ENCODE peak calls at places on chromosomes 16 and 17, in nine cellular contexts. J, I, V, X, T, P, U, D and R are unnamed samples. For H3K4me1 and H3K36me3, the result is how much of the 10 kb centered on the place peaks cover.

GRCh38 chr16:48330847-48331204 is 54.4 kb downstream of the SIAH1 start:
- DNase-seq in J (no peak), I (no peak), V (no peak), X (no peak), T (no peak), P (no peak), U (no peak), D (no peak), R (no peak)

GRCh38 chr16:17939723-17940122 is 396.8 kb downstream of the NPIPA8 start:
- DNase-seq in J (no peak), I (no peak), V (no peak), X (no peak), T (no peak), P (no peak), U (no peak), D (no peak), R (no peak)

GRCh38 chr17:67401106-67401505 is 24.0 kb downstream of the PITPNC1 start:
- DNase-seq in J (no peak), I (no peak), V (no peak), X (no peak), T (no peak), P (no peak), U (no peak), D (no peak), R (no peak)

GRCh38 chr17:83125515-83126274 is 46.3 kb downstream of the METRNL start:
- DNase-seq in J (no peak), I (no peak), V (no peak), X (no peak), T (peak), P (peak), U (no peak), D (no peak), R (peak)

GRCh38 chr17:39600469-39601009 is 7.2 kb downstream of the NEUROD2 start:
- DNase-seq in J (no peak), I (no peak), V (no peak), X (no peak), T (no peak), P (no peak), U (no peak), D (peak), R (no peak)

GRCh38 chr16:4702466-4702808 is 9.1 kb downstream of the NUDT16L1 start:
- DNase-seq in J (no peak), I (no peak), V (no peak), X (no peak), T (no peak), P (no peak), U (no peak), D (no peak), R (no peak)

GRCh38 chr16:89138513-89138795 is 33.1 kb upstream of the CDH15 start:
- DNase-seq in J (no peak), I (no peak), V (no peak), X (peak), T (no peak), P (no peak), U (no peak), D (no peak), R (no peak)

GRCh38 chr17:37458805-37459204 is 30.9 kb upstream of the DUSP14 start:
- DNase-seq in J (no peak), I (no peak), V (no peak), X (no peak), T (no peak), P (no peak), U (no peak), D (no peak), R (no peak)

GRCh38 chr16:78242231-78242630 is 142.8 kb downstream of the WWOX start:
- DNase-seq in J (no peak), I (no peak), V (no peak), X (no peak), T (no peak), P (no peak), U (peak), D (no peak), R (no peak)

GRCh38 chr17:10713336-10713735 is 15.9 kb downstream of the ADPRM start:
- DNase-seq in J (no peak), I (no peak), V (no peak), X (no peak), T (no peak), P (no peak), U (no peak), D (no peak), R (no peak)

GRCh38 chr17:17043668-17044226 is 1.5 kb downstream of the MPRIP start:
- DNase-seq in J (no peak), I (no peak), V (peak), X (no peak), T (no peak), P (no peak), U (no peak), D (no peak), R (peak)

GRCh38 chr17:80864751-80865150 is 126.9 kb upstream of the CHMP6 start:
- DNase-seq in J (no peak), I (no peak), V (no peak), X (no peak), T (no peak), P (no peak), U (no peak), D (no peak), R (no peak)

GRCh38 chr17:48729335-48730239 is 1.0 kb upstream of the HOXB13 start:
- DNase-seq in J (no peak), I (peak), V (no peak), X (no peak), T (no peak), P (no peak), U (no peak), D (no peak), R (no peak)

GRCh38 chr17:28397687-28398279 is 8.2 kb downstream of the SLC46A1 start:
- DNase-seq in J (no peak), I (no peak), V (no peak), X (no peak), T (no peak), P (no peak), U (no peak), D (no peak), R (no peak)
- H3K4me1 ChIP-seq in J (under half), I (under half), V (under half), X (under half), T (under half), P (under half), U (under half), D (under half), R (under half)

GRCh38 chr16:54936086-54936978 is 5.7 kb downstream of the IRX5 start:
- DNase-seq in J (no peak), I (no peak), V (peak), X (no peak), T (no peak), P (no peak), U (peak), D (no peak), R (no peak)

GRCh38 chr16:54937673-54938350 is 7.1 kb downstream of the IRX5 start:
- DNase-seq in J (no peak), I (no peak), V (no peak), X (no peak), T (no peak), P (no peak), U (no peak), D (no peak), R (no peak)

GRCh38 chr16:54935411-54936085 is 4.9 kb downstream of the IRX5 start:
- DNase-seq in J (no peak), I (no peak), V (no peak), X (no peak), T (no peak), P (no peak), U (no peak), D (no peak), R (no peak)

GRCh38 chr16:54938351-54939346 is 8.0 kb downstream of the IRX5 start:
- DNase-seq in J (no peak), I (no peak), V (no peak), X (no peak), T (no peak), P (no peak), U (peak), D (no peak), R (no peak)

GRCh38 chr16:54936979-54937672 is 6.5 kb downstream of the IRX5 start:
- DNase-seq in J (no peak), I (no peak), V (peak), X (no peak), T (peak), P (no peak), U (peak), D (no peak), R (no peak)
- H3K4me3 ChIP-seq in J (no peak), I (no peak), V (peak), X (peak), T (peak), P (peak), U (peak), D (no peak), R (no peak)

GRCh38 chr16:19269098-19269497 is 16.4 kb upstream of the CLEC19A start:
- DNase-seq in J (no peak), I (no peak), V (no peak), X (no peak), T (no peak), P (no peak), U (no peak), D (no peak), R (no peak)

GRCh38 chr16:19266774-19267173 is 18.8 kb upstream of the CLEC19A start:
- DNase-seq in J (no peak), I (no peak), V (no peak), X (no peak), T (no peak), P (no peak), U (no peak), D (no peak), R (no peak)

GRCh38 chr16:19264123-19264673 is 21.3 kb upstream of the CLEC19A start:
- DNase-seq in J (no peak), I (no peak), V (no peak), X (no peak), T (no peak), P (no peak), U (no peak), D (no peak), R (no peak)

GRCh38 chr16:19265531-19265930 is 20.0 kb upstream of the CLEC19A start:
- DNase-seq in J (no peak), I (no peak), V (no peak), X (no peak), T (no peak), P (no peak), U (no peak), D (no peak), R (no peak)
- H3K36me3 ChIP-seq in J (under half), I (under half), V (under half), X (under half), T (under half), P (under half), U (under half), D (under half), R (under half)

GRCh38 chr17:349666-350065 is 2.9 kb downstream of the RPH3AL start:
- DNase-seq in J (no peak), I (no peak), V (no peak), X (no peak), T (no peak), P (no peak), U (no peak), D (no peak), R (peak)

GRCh38 chr17:351436-351713 is 1.2 kb downstream of the RPH3AL start:
- DNase-seq in J (no peak), I (no peak), V (no peak), X (no peak), T (no peak), P (no peak), U (no peak), D (no peak), R (no peak)

GRCh38 chr17:352421-353212 is at the start of gene RPH3AL:
- DNase-seq in J (no peak), I (no peak), V (peak), X (peak), T (no peak), P (no peak), U (no peak), D (peak), R (peak)

GRCh38 chr17:351875-352420 is 659 bp downstream of the RPH3AL start:
- DNase-seq in J (no peak), I (no peak), V (no peak), X (no peak), T (no peak), P (no peak), U (no peak), D (peak), R (peak)

GRCh38 chr17:350706-351435 is 1.7 kb downstream of the RPH3AL start:
- DNase-seq in J (no peak), I (no peak), V (no peak), X (peak), T (peak), P (no peak), U (peak), D (peak), R (peak)
- H3K4me1 ChIP-seq in J (under half), I (under half), V (under half), X (under half), T (under half), P (under half), U (under half), D (half or more), R (under half)

GRCh38 chr17:29032067-29032551 is 10.8 kb upstream of the PIPOX start:
- DNase-seq in J (no peak), I (no peak), V (no peak), X (no peak), T (no peak), P (no peak), U (no peak), D (no peak), R (no peak)
- H3K4me3 ChIP-seq in J (no peak), I (no peak), V (no peak), X (no peak), T (no peak), P (no peak), U (no peak), D (no peak), R (no peak)

GRCh38 chr16:87829123-87829980 is 40.0 kb downstream of the SLC7A5 start:
- DNase-seq in J (no peak), I (no peak), V (no peak), X (no peak), T (no peak), P (peak), U (no peak), D (no peak), R (no peak)

GRCh38 chr16:87831421-87832136 is 37.7 kb downstream of the SLC7A5 start:
- DNase-seq in J (no peak), I (no peak), V (no peak), X (no peak), T (no peak), P (peak), U (no peak), D (no peak), R (no peak)

GRCh38 chr16:87832137-87832527 is 37.2 kb downstream of the SLC7A5 start:
- DNase-seq in J (no peak), I (no peak), V (no peak), X (no peak), T (no peak), P (no peak), U (no peak), D (no peak), R (no peak)

GRCh38 chr16:87829988-87830672 is 39.2 kb downstream of the SLC7A5 start:
- DNase-seq in J (no peak), I (no peak), V (no peak), X (no peak), T (no peak), P (peak), U (no peak), D (no peak), R (no peak)

DNA sequence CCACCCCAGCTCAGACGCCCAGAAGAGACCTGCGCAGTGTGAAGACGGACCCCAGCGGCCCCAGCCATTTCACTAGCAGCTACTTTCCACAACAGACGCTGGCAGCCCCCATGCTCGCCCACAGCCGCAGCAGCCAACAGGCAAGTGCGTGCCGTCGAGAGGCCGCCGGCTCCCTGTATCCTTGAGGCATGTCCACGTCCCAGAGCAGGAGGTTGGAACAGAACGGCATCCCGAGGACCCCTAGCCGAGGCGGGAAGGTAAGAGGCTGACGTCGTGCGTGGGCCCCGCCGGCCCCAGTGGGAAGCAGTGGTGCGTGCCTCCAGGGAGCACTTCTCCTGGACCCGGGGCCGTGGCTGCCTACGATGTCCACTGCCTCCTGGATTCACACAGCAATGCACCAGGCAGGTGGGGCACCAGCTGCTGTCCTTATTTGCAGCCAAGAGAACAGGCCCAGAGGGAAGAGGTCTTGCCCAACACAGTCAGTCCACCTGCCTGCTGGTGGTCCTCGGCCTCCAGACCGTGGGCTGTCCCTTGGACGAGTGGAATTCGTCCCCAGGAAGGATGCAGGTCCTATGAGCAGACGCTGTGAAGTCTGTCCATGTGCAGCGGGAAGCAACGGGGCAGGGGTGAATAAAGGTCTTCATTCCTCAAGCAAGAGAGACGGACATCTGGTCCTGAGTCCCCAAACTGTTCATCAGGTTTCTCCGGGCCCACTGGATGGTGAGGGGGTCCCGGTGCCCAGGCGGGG is 38.5 kb downstream of the SLC7A5 start:
- DNase-seq in J (no peak), I (no peak), V (no peak), X (no peak), T (no peak), P (peak), U (no peak), D (no peak), R (no peak)
- H3K36me3 ChIP-seq in J (half or more), I (half or more), V (under half), X (under half), T (under half), P (under half), U (under half), D (under half), R (under half)

GRCh38 chr16:53093162-53093744 is 38.5 kb downstream of the CHD9 start:
- DNase-seq in J (no peak), I (peak), V (no peak), X (no peak), T (no peak), P (no peak), U (no peak), D (no peak), R (no peak)
- H3K4me1 ChIP-seq in J (under half), I (under half), V (under half), X (half or more), T (under half), P (under half), U (half or more), D (under half), R (under half)